ENCODE peak calls at places on chromosomes 5 and 9, in seven cellular contexts. One of them, this sample, is unnamed.
A peak's percentile ranks its signal among the peaks of the same experiment; 100 is the strongest.

GRCh38 chr5:95446009-95446408 is 54.8 kb downstream of the FAM81B start:
- DNase-seq in NCI-H524 treated with DMSO at 0.1 percent for 48 hours: no peak
- DNase-seq in Kasumi-1: no peak
- DNase-seq in GDM1: no peak
- DNase-seq in iris pigment epithelial cell: peak; percentile 88
- DNase-seq in iPS DF 6.9: no peak
- DNase-seq in endothelial cell: no peak
- DNase-seq in this sample: no peak

GRCh38 chr5:132500931-132501628 is 10.5 kb upstream of the IRF1 start:
- DNase-seq in iris pigment epithelial cell: peak; percentile 59
- DNase-seq in GDM1: peak; percentile 46
- DNase-seq in endothelial cell: peak; percentile 57
- DNase-seq in NCI-H524 treated with DMSO at 0.1 percent for 48 hours: no peak
- DNase-seq in Kasumi-1: peak; percentile 74
- DNase-seq in iPS DF 6.9: no peak
- DNase-seq in this sample: peak; percentile 81

GRCh38 chr5:171601266-171601881 is 181.9 kb downstream of the FGF18 start:
- DNase-seq in iris pigment epithelial cell: no peak
- DNase-seq in Kasumi-1: peak; percentile 97
- DNase-seq in iPS DF 6.9: no peak
- DNase-seq in GDM1: peak; percentile 95
- DNase-seq in endothelial cell: no peak
- DNase-seq in NCI-H524 treated with DMSO at 0.1 percent for 48 hours: no peak
- DNase-seq in this sample: no peak

GRCh38 chr5:38768411-38769211 is 77.2 kb upstream of the OSMR start:
- DNase-seq in iPS DF 6.9: no peak
- DNase-seq in NCI-H524 treated with DMSO at 0.1 percent for 48 hours: no peak
- DNase-seq in endothelial cell: no peak
- DNase-seq in iris pigment epithelial cell: no peak
- DNase-seq in Kasumi-1: no peak
- DNase-seq in GDM1: no peak
- DNase-seq in this sample: no peak

GRCh38 chr5:107504424-107504823 is 166.3 kb downstream of the EFNA5 start:
- DNase-seq in endothelial cell: no peak
- DNase-seq in iPS DF 6.9: no peak
- DNase-seq in Kasumi-1: no peak
- DNase-seq in iris pigment epithelial cell: no peak
- DNase-seq in GDM1: no peak
- DNase-seq in NCI-H524 treated with DMSO at 0.1 percent for 48 hours: no peak
- DNase-seq in this sample: no peak

GRCh38 chr9:84592918-84593317 is 76.6 kb upstream of the NTRK2 start:
- DNase-seq in endothelial cell: no peak
- DNase-seq in Kasumi-1: no peak
- DNase-seq in GDM1: no peak
- DNase-seq in iPS DF 6.9: no peak
- DNase-seq in iris pigment epithelial cell: no peak
- DNase-seq in NCI-H524 treated with DMSO at 0.1 percent for 48 hours: no peak
- DNase-seq in this sample: no peak

GRCh38 chr5:1004598-1005361 is 3.8 kb upstream of the NKD2 start:
- DNase-seq in GDM1: no peak
- DNase-seq in NCI-H524 treated with DMSO at 0.1 percent for 48 hours: no peak
- DNase-seq in iris pigment epithelial cell: peak; percentile 59
- DNase-seq in Kasumi-1: no peak
- DNase-seq in endothelial cell: peak; percentile 66
- DNase-seq in iPS DF 6.9: no peak
- DNase-seq in this sample: peak; percentile 73

GRCh38 chr9:137157618-137158502 is 12.0 kb downstream of the LRRC26 start:
- DNase-seq in endothelial cell: no peak
- DNase-seq in GDM1: no peak
- DNase-seq in NCI-H524 treated with DMSO at 0.1 percent for 48 hours: no peak
- DNase-seq in iPS DF 6.9: no peak
- DNase-seq in Kasumi-1: no peak
- DNase-seq in iris pigment epithelial cell: no peak
- DNase-seq in this sample: no peak

GRCh38 chr9:130860458-130861316 is 25.6 kb downstream of the ABL1 start:
- DNase-seq in GDM1: no peak
- DNase-seq in iris pigment epithelial cell: peak; percentile 98
- DNase-seq in endothelial cell: no peak
- DNase-seq in iPS DF 6.9: no peak
- DNase-seq in Kasumi-1: no peak
- DNase-seq in NCI-H524 treated with DMSO at 0.1 percent for 48 hours: no peak
- DNase-seq in this sample: no peak

GRCh38 chr5:132103380-132103951 is 29.9 kb downstream of the CSF2 start:
- DNase-seq in NCI-H524 treated with DMSO at 0.1 percent for 48 hours: no peak
- DNase-seq in iPS DF 6.9: no peak
- DNase-seq in Kasumi-1: peak; percentile 88
- DNase-seq in iris pigment epithelial cell: peak; percentile 92
- DNase-seq in endothelial cell: no peak
- DNase-seq in GDM1: no peak
- DNase-seq in this sample: no peak

GRCh38 chr5:14706615-14707021 is 42.1 kb downstream of the OTULIN start:
- DNase-seq in NCI-H524 treated with DMSO at 0.1 percent for 48 hours: no peak
- DNase-seq in Kasumi-1: peak; percentile 51
- DNase-seq in iris pigment epithelial cell: peak; percentile 79
- DNase-seq in endothelial cell: no peak
- DNase-seq in GDM1: no peak
- DNase-seq in iPS DF 6.9: no peak
- DNase-seq in this sample: no peak

GRCh38 chr5:30401479-30402058 is 791.9 kb upstream of the CDH6 start:
- DNase-seq in iPS DF 6.9: no peak
- DNase-seq in endothelial cell: peak; percentile 55
- DNase-seq in Kasumi-1: peak; percentile 41
- DNase-seq in iris pigment epithelial cell: peak; percentile 51
- DNase-seq in NCI-H524 treated with DMSO at 0.1 percent for 48 hours: no peak
- DNase-seq in GDM1: peak; percentile 0
- DNase-seq in this sample: peak; percentile 57

GRCh38 chr5:53069626-53070025 is 39.9 kb downstream of the MOCS2 start:
- DNase-seq in endothelial cell: no peak
- DNase-seq in Kasumi-1: no peak
- DNase-seq in iris pigment epithelial cell: peak; percentile 85
- DNase-seq in NCI-H524 treated with DMSO at 0.1 percent for 48 hours: no peak
- DNase-seq in GDM1: no peak
- DNase-seq in iPS DF 6.9: no peak
- DNase-seq in this sample: no peak

GRCh38 chr5:139378941-139379361 is 4.1 kb downstream of the SLC23A1 start:
- DNase-seq in iPS DF 6.9: no peak
- DNase-seq in iris pigment epithelial cell: no peak
- DNase-seq in endothelial cell: no peak
- DNase-seq in Kasumi-1: no peak
- DNase-seq in GDM1: no peak
- DNase-seq in NCI-H524 treated with DMSO at 0.1 percent for 48 hours: no peak
- DNase-seq in this sample: no peak

GRCh38 chr9:86766912-86767311 is 180.4 kb downstream of the GAS1 start:
- DNase-seq in endothelial cell: no peak
- DNase-seq in Kasumi-1: no peak
- DNase-seq in GDM1: no peak
- DNase-seq in NCI-H524 treated with DMSO at 0.1 percent for 48 hours: no peak
- DNase-seq in iPS DF 6.9: no peak
- DNase-seq in iris pigment epithelial cell: peak; percentile 87
- DNase-seq in this sample: no peak

GRCh38 chr9:72390896-72391295 is 25.9 kb upstream of the ZFAND5 start:
- DNase-seq in iPS DF 6.9: no peak
- DNase-seq in NCI-H524 treated with DMSO at 0.1 percent for 48 hours: no peak
- DNase-seq in Kasumi-1: no peak
- DNase-seq in GDM1: no peak
- DNase-seq in endothelial cell: no peak
- DNase-seq in iris pigment epithelial cell: no peak
- DNase-seq in this sample: no peak

GRCh38 chr5:92991681-92992472 is 589.1 kb downstream of the NR2F1-AS1 start:
- DNase-seq in iris pigment epithelial cell: peak; percentile 19
- DNase-seq in GDM1: no peak
- DNase-seq in Kasumi-1: no peak
- DNase-seq in iPS DF 6.9: no peak
- DNase-seq in NCI-H524 treated with DMSO at 0.1 percent for 48 hours: no peak
- DNase-seq in endothelial cell: no peak
- DNase-seq in this sample: no peak

GRCh38 chr5:128645582-128645981 is 107.5 kb upstream of the FBN2 start:
- DNase-seq in Kasumi-1: no peak
- DNase-seq in iPS DF 6.9: no peak
- DNase-seq in NCI-H524 treated with DMSO at 0.1 percent for 48 hours: no peak
- DNase-seq in endothelial cell: no peak
- DNase-seq in iris pigment epithelial cell: peak; percentile 23
- DNase-seq in GDM1: no peak
- DNase-seq in this sample: no peak

GRCh38 chr9:87148391-87149237 is 201.3 kb upstream of the GAS1 start:
- DNase-seq in Kasumi-1: no peak
- DNase-seq in endothelial cell: peak; percentile 74
- DNase-seq in iPS DF 6.9: peak; percentile 33
- DNase-seq in NCI-H524 treated with DMSO at 0.1 percent for 48 hours: no peak
- DNase-seq in GDM1: no peak
- DNase-seq in iris pigment epithelial cell: peak; percentile 79
- DNase-seq in this sample: peak; percentile 79

GRCh38 chr5:39015743-39016586 is 58.2 kb downstream of the RICTOR start:
- DNase-seq in GDM1: no peak
- DNase-seq in NCI-H524 treated with DMSO at 0.1 percent for 48 hours: no peak
- DNase-seq in endothelial cell: no peak
- DNase-seq in iris pigment epithelial cell: peak; percentile 81
- DNase-seq in Kasumi-1: no peak
- DNase-seq in iPS DF 6.9: no peak
- DNase-seq in this sample: no peak

GRCh38 chr5:64632251-64632650 is 58.1 kb upstream of the SHISAL2B start:
- DNase-seq in Kasumi-1: peak; percentile 41
- DNase-seq in endothelial cell: no peak
- DNase-seq in iris pigment epithelial cell: peak; percentile 20
- DNase-seq in GDM1: no peak
- DNase-seq in iPS DF 6.9: no peak
- DNase-seq in NCI-H524 treated with DMSO at 0.1 percent for 48 hours: peak; percentile 86
- DNase-seq in this sample: no peak

GRCh38 chr5:132466453-132467291 is 23.9 kb downstream of the IRF1 start:
- DNase-seq in iPS DF 6.9: no peak
- DNase-seq in NCI-H524 treated with DMSO at 0.1 percent for 48 hours: no peak
- DNase-seq in iris pigment epithelial cell: peak; percentile 79
- DNase-seq in GDM1: peak; percentile 96
- DNase-seq in endothelial cell: peak; percentile 44
- DNase-seq in Kasumi-1: peak; percentile 98
- DNase-seq in this sample: no peak

GRCh38 chr9:70595211-70595610 is 180.8 kb upstream of the KLF9 start:
- DNase-seq in endothelial cell: no peak
- DNase-seq in iPS DF 6.9: no peak
- DNase-seq in GDM1: no peak
- DNase-seq in NCI-H524 treated with DMSO at 0.1 percent for 48 hours: no peak
- DNase-seq in iris pigment epithelial cell: no peak
- DNase-seq in Kasumi-1: no peak
- DNase-seq in this sample: no peak

This sample was measured in H1.